ENCODE peak calls at places on chromosomes 5 and 9, in seven cellular contexts. L is stomach, P is suprapubic skin, Z is Panc1, G is HFFc6, I is body of pancreas, R is adrenal gland. J is an unnamed sample.

GRCh38 chr9:121278535-121279169 is 10.7 kb downstream of the GSN start:
- DNase-seq in Z (no peak), P (peak), L (peak), R (peak), G (peak), I (peak), J (peak)

GRCh38 chr5:133910596-133910995 is 57.8 kb downstream of the C5orf15 start:
- DNase-seq in P (no peak), G (no peak), L (no peak), Z (no peak), R (no peak), I (no peak), J (no peak)

GRCh38 chr5:80064124-80064523 is 29.0 kb downstream of the THBS4 start:
- DNase-seq in R (no peak), L (no peak), I (no peak), P (no peak), Z (no peak), G (no peak), J (no peak)

GRCh38 chr9:72185561-72185960 is 36.3 kb downstream of the GDA start:
- DNase-seq in I (no peak), Z (no peak), R (no peak), G (peak), L (no peak), P (no peak), J (no peak)

GRCh38 chr9:74942801-74943200 is 9.9 kb downstream of the C9orf40 start:
- DNase-seq in Z (no peak), R (no peak), P (no peak), L (no peak), I (no peak), G (no peak), J (no peak)

GRCh38 chr5:57825026-57825683 is 342.5 kb upstream of the ACTBL2 start:
- DNase-seq in I (no peak), R (no peak), Z (no peak), L (no peak), G (peak), P (no peak), J (no peak)

GRCh38 chr5:142674438-142675210 is 11.3 kb downstream of the FGF1 start:
- DNase-seq in P (no peak), G (peak), Z (no peak), I (no peak), R (no peak), L (no peak), J (no peak)

GRCh38 chr5:28714887-28715286 is 1676.5 kb upstream of the CDH9 start:
- DNase-seq in R (no peak), I (no peak), L (no peak), Z (no peak), P (no peak), G (no peak), J (no peak)

GRCh38 chr5:57817001-57817453 is 334.4 kb upstream of the ACTBL2 start:
- DNase-seq in R (no peak), I (no peak), G (no peak), L (no peak), Z (no peak), P (no peak), J (no peak)

GRCh38 chr5:123450641-123451421 is 27.6 kb upstream of the CEP120 start:
- DNase-seq in R (no peak), G (no peak), Z (no peak), L (no peak), I (no peak), P (no peak), J (no peak)

GRCh38 chr9:16121593-16121992 is 568.8 kb downstream of the CCDC171 start:
- DNase-seq in Z (no peak), I (no peak), R (no peak), P (no peak), G (peak), L (no peak), J (no peak)

GRCh38 chr5:109743770-109744212 is 54.1 kb downstream of the MAN2A1 start:
- DNase-seq in L (no peak), G (peak), P (no peak), R (peak), I (no peak), Z (peak), J (no peak)

GRCh38 chr5:134937547-134937946 is 30.2 kb upstream of the CATSPER3 start:
- DNase-seq in P (no peak), I (no peak), Z (no peak), R (no peak), G (no peak), L (no peak), J (no peak)

GRCh38 chr5:33827885-33828284 is 63.9 kb downstream of the ADAMTS12 start:
- DNase-seq in I (no peak), G (peak), P (no peak), Z (no peak), R (no peak), L (no peak), J (no peak)

GRCh38 chr9:16377311-16377710 is 493.2 kb downstream of the BNC2 start:
- DNase-seq in L (no peak), Z (no peak), G (no peak), P (no peak), I (no peak), R (no peak), J (no peak)

GRCh38 chr5:107592515-107592914 is 78.2 kb downstream of the EFNA5 start:
- DNase-seq in I (no peak), R (no peak), P (no peak), Z (no peak), G (no peak), L (no peak), J (no peak)

GRCh38 chr9:70902705-70903131 is 218.7 kb downstream of the TRPM3 start:
- DNase-seq in R (no peak), Z (peak), I (no peak), G (peak), P (no peak), L (no peak), J (no peak)

GRCh38 chr5:15013654-15014463 is 142.3 kb upstream of the ANKH start:
- DNase-seq in Z (peak), P (no peak), R (no peak), G (peak), I (no peak), L (no peak), J (peak)

GRCh38 chr9:121249563-121249962 is 18.4 kb upstream of the GSN start:
- DNase-seq in I (no peak), L (no peak), R (no peak), Z (no peak), G (no peak), P (no peak), J (no peak)

GRCh38 chr9:1458503-1458902 is 408.3 kb downstream of the DMRT2 start:
- DNase-seq in Z (no peak), L (no peak), P (no peak), I (no peak), G (peak), R (no peak), J (no peak)

GRCh38 chr9:108786756-108787663 is 68.8 kb downstream of the ACTL7B start:
- DNase-seq in R (no peak), G (no peak), Z (no peak), I (no peak), L (no peak), P (no peak), J (no peak)

GRCh38 chr9:79164396-79164795 is 407.4 kb upstream of the TLE4 start:
- DNase-seq in P (no peak), L (peak), R (no peak), Z (no peak), I (no peak), G (no peak), J (no peak)

GRCh38 chr9:111825468-111826145 is 30.9 kb upstream of the SHOC1 start:
- DNase-seq in R (no peak), G (no peak), I (no peak), Z (no peak), L (no peak), P (no peak), J (no peak)

GRCh38 chr9:23492126-23493002 is 333.7 kb downstream of the ELAVL2 start:
- DNase-seq in I (no peak), L (no peak), G (peak), Z (peak), R (no peak), P (no peak), J (peak)

GRCh38 chr5:55771175-55771655 is 33.4 kb downstream of the DDX4 start:
- DNase-seq in G (no peak), P (no peak), Z (no peak), I (no peak), R (no peak), L (no peak), J (peak)

GRCh38 chr5:173626501-173626812 is 10.0 kb upstream of the BOD1 start:
- DNase-seq in L (no peak), Z (no peak), P (no peak), I (no peak), G (no peak), R (no peak), J (no peak)

GRCh38 chr9:136995772-136996308 is 528 bp downstream of the CLIC3 start:
- DNase-seq in P (no peak), G (peak), I (no peak), L (peak), R (no peak), Z (no peak), J (no peak)

GRCh38 chr5:177496111-177497010 is 1.0 kb downstream of the PDLIM7 start:
- DNase-seq in I (no peak), Z (no peak), P (peak), G (peak), L (peak), R (peak), J (peak)

GRCh38 chr5:78768781-78769380 is 120.3 kb upstream of the LHFPL2 start:
- DNase-seq in R (no peak), I (no peak), Z (no peak), P (no peak), L (no peak), G (no peak), J (no peak)

GRCh38 chr5:78771260-78772240 is 123.0 kb upstream of the LHFPL2 start:
- DNase-seq in R (no peak), P (no peak), I (no peak), G (no peak), Z (no peak), L (peak), J (no peak)

GRCh38 chr5:78776637-78777036 is 128.1 kb upstream of the LHFPL2 start:
- DNase-seq in P (no peak), Z (no peak), G (no peak), L (no peak), I (no peak), R (no peak), J (no peak)

GRCh38 chr5:78777901-78778300 is 129.3 kb upstream of the LHFPL2 start:
- DNase-seq in L (no peak), G (no peak), R (no peak), I (no peak), Z (no peak), P (no peak), J (no peak)

DNA sequence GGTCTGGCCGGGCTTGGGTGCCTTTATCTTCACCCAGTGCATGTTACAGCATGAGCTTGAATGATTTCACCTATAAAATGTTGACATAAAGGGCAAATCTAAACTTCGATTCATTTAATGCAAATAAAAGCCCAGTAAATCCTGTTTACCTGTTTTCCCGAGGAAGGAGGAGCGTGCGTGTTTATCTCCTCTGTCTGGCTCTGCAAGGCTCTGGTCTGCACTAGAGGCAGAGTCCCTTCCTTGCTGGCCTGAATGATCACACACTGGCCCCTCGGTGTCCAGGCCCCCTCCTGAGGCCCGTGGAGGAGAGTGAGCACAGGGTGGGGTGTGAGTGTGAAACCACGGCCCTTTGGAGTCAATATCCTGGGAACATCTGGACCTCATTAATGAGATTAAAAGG is 125.1 kb upstream of the LHFPL2 start:
- DNase-seq in P (no peak), R (no peak), G (no peak), Z (no peak), I (no peak), L (no peak), J (no peak)
- TF ChIP-seq CTCF in P (no peak), R (no peak), G (no peak), Z (no peak), I (no peak), L (no peak), J (no peak)

GRCh38 chr9:89996717-89997116 is 391.9 kb downstream of the GADD45G start:
- DNase-seq in L (peak), I (no peak), Z (no peak), G (no peak), R (no peak), P (no peak), J (no peak)
- TF ChIP-seq CTCF in L (no peak), I (no peak), Z (peak), G (no peak), R (no peak), P (no peak), J (peak)

DNA sequence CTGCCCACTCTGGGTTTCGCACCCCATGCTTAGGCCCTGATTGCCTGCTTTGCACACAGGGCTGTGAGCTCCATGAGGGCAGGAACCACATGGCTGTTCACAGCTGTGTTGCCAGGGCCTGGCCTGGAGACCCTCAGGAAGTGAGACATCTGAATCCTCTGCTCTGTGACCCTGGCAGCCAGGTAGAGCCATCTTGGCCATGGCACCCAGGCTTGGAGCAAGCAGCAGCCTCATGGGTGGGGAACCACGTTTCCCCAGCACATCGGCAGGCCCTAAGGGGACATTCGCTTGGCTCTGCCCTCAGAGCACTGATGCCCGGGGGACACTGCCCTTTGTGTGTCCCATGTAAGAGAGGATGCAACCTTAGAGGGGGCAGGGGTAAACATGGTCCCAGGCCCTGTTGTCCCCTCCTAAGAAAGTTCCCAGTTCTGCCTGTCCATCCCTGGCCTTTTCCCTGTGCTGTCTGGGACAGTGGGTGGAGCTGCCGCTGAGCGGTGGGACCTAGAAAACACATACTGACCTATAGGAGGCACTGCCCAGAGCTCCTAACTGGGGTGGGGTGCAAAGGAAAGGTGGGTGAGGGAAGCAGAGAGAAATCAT is 144.1 kb upstream of the IER5L start:
- DNase-seq in L (no peak), R (peak), P (peak), I (peak), Z (no peak), G (no peak), J (no peak)
- TF ChIP-seq CTCF in L (no peak), R (no peak), P (no peak), I (no peak), Z (no peak), G (peak), J (no peak)

GRCh38 chr5:27652505-27652904 is 614.1 kb upstream of the CDH9 start:
- DNase-seq in P (no peak), L (no peak), R (no peak), Z (no peak), I (no peak), G (no peak), J (no peak)
- TF ChIP-seq CTCF in P (no peak), L (no peak), R (no peak), Z (no peak), I (no peak), G (peak), J (peak)

DNA sequence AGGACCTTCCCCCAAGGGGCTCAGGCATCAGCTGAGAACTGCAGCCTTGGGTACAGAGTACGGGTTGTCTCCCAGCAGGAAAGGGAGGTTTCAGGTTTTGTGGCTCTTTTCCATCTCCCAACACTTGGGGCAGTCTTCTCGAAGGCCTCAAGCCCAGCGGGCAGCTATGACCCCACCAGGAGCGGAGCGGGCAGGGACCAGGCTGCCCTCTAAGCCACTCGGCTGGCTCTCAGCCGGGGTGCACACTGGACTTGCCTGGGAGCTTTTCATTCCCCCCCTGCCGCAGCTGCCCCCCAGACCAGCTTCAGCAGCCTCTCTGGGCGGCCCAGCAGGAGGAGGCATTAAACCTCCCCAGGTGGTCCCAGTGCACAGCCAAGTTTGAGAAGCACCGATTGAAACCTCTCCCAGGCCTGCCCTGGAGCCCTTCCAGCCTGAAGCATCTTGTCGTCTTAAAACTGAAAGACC is 20.8 kb downstream of the NTNG2 start:
- DNase-seq in G (no peak), I (no peak), L (no peak), P (no peak), R (peak), Z (no peak), J (no peak)
- TF ChIP-seq CTCF in G (peak), I (no peak), L (no peak), P (no peak), R (no peak), Z (no peak), J (no peak)

DNA sequence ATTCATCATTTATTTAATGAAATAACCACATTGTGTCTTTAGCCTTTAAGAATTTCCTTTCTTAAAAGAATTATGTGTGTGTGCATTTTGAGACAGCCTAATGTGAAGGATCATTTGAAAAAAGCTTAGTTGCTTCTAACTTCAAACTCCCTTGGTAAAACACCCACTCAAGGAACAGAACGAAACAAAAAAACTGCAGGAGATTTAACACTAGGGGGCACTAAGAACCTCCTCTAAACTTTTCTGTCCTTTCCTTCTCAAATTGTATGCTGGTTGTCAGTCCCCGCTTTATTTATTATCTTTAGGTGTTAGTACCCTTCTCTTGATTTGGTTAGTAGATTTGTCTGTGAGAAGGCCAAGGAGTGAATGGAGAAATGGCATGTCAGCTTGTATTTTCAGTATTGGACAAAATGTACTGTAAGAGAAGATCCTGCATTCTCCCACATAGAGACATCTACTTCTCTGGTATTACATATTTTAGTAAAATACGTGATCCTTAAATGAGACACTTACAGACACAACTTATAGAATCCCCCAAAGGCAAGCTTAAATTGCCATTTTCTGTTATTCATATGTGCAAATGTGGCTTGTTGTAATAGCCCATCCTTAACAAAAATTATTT is 229.7 kb downstream of the MRPS30 start:
- DNase-seq in I (no peak), R (no peak), Z (peak), P (no peak), G (no peak), L (no peak), J (peak)
- TF ChIP-seq CTCF in I (peak), R (peak), Z (peak), P (no peak), G (peak), L (peak), J (peak)

DNA sequence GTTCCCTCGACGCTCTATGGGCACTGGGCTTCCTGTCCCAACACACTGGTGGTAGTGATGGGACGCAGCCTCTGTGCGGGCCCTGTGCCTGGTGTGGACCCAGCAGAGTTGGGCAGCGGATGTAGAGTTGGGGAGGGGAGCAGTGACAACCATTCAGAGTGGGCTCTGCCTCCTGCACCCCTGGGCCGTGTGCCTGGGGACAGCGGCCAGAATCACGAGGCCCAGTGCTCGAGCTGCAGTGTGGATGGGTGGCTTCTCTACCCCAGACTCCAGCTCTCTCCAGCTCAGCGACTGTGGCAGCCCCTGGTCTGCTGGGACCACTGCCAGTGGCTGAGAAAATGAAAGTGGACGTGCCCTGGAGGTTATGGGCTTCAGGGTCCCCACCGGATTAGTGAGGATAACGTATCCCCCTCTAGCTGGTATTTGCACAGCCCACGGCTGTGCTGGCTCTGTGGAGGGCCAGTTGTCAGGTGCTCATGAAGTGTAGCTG is 18.6 kb downstream of the RXRA start:
- DNase-seq in G (no peak), P (no peak), R (no peak), I (no peak), Z (no peak), L (no peak), J (no peak)
- TF ChIP-seq CTCF in G (no peak), P (no peak), R (no peak), I (no peak), Z (no peak), L (no peak), J (no peak)

J was measured in GM13977.